ENCODE peak calls at places on chromosomes 12 and 14, in ten cellular contexts. J is A549, P is retinal pigment epithelial cell, W is lower lobe of right lung, A is keratinocyte, T is GM20000, R is neural crest cell, F is cardiac fibroblast, V is lower leg skin, S is GM06990. L is an unnamed sample.

GRCh38 chr12:18696971-18697602 is 40.7 kb downstream of the PLCZ1 start:
- DNase-seq in S (no peak), R (no peak), J (no peak), V (no peak), W (no peak), P (peak; percentile 22), T (no peak), A (no peak), F (peak; percentile 41), L (no peak)

GRCh38 chr12:29990971-29991370 is 207.2 kb upstream of the TMTC1 start:
- DNase-seq in V (no peak), T (no peak), W (no peak), J (no peak), F (no peak), S (no peak), A (no peak), P (no peak), R (no peak), L (no peak)

GRCh38 chr12:6927379-6927991 is at the start of gene ATN1:
- DNase-seq in A (no peak), T (peak; percentile 85), J (peak; percentile 56), P (no peak), S (peak; percentile 64), W (peak; percentile 77), R (peak; percentile 57), V (no peak), F (peak; percentile 92), L (peak; percentile 55)

GRCh38 chr12:1984759-1985158 is 19.5 kb downstream of the DCP1B start:
- DNase-seq in T (no peak), R (no peak), V (no peak), A (no peak), S (no peak), P (no peak), W (no peak), J (no peak), F (no peak), L (no peak)

GRCh38 chr12:92029902-92030586 is 115.6 kb downstream of the BTG1 start:
- DNase-seq in S (no peak), W (no peak), F (no peak), V (no peak), A (no peak), T (no peak), R (no peak), J (no peak), P (no peak), L (no peak)

GRCh38 chr12:68403296-68403695 is 71.1 kb upstream of the MDM1 start:
- DNase-seq in F (no peak), J (no peak), P (no peak), S (no peak), W (no peak), V (no peak), A (no peak), R (no peak), T (no peak), L (no peak)

GRCh38 chr12:77402726-77403125 is 337.4 kb upstream of the E2F7 start:
- DNase-seq in S (no peak), P (peak; percentile 86), J (no peak), T (no peak), A (no peak), W (no peak), F (peak; percentile 56), R (no peak), V (no peak), L (no peak)

GRCh38 chr14:91311284-91311662 is 66.8 kb upstream of the GPR68 start:
- DNase-seq in F (no peak), T (no peak), R (no peak), V (no peak), W (no peak), P (no peak), S (no peak), A (no peak), J (no peak), L (peak; percentile 73)

GRCh38 chr14:64970041-64970440 is 2.1 kb downstream of the RAB15 start:
- DNase-seq in F (no peak), A (no peak), T (no peak), S (no peak), J (no peak), P (no peak), R (no peak), V (no peak), W (no peak), L (no peak)

DNA sequence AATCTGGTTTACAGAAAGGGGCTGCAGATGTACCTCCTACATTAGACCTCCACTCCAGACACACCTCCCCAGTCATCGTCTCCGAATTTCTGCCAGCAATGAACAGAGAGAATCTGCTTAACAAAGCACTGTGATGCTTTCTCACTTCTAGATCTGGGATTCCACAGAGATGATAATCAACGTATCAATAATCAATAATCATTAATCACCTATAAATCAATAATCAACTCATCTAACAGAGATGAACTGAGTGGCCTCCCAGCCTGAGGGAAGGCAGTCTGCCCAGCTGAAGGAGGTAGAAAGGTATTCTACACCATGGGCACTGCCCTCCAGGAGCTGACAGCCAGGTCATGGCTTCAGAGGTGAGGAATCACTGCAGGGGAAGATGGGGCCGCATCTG is 183.2 kb downstream of the TMEM132D start:
- DNase-seq in S (no peak), A (no peak), P (no peak), F (no peak), T (no peak), J (no peak), R (no peak), W (no peak), V (no peak), L (no peak)
- TF ChIP-seq CTCF in S (no peak), A (no peak), P (no peak), F (no peak), T (no peak), J (no peak), R (no peak), W (no peak), V (no peak), L (no peak)

DNA sequence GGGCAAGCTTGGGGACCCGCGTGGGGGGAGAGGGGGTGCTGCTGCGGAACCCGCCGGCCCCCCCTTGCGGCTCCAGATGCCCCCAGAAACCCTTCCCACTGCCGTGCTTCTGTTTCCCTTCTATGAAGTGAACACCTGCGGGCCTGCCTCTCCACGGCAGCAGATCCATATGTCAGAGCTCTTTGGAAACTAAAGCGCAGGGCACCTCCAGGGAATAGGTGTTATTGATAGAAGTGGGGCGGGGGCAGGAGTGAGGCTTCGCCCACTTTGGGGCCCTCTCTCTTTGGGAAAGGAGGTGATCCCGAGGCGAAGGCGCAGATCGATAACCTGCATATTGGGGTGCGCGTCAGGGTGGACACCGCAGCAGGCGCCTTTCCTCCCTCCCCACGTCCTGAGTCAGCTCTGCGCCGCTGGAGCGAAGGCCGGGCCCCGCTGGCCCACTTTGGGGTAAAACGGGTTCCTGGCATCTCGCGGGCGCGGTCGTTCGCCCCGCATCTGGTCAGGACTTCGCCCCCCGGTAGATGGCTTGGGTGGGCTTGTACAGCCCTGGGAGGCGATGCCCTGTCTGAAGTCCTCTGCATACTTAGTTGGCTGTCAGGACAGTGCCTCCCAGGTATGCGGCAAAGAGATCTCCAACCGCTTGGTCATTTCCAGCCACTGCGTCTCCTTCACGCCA is 524 bp downstream of the KMT5A start:
- DNase-seq in V (no peak), R (no peak), F (no peak), A (no peak), P (no peak), W (no peak), J (peak; percentile 42), S (peak; percentile 57), T (no peak), L (peak; percentile 45)
- TF ChIP-seq CTCF in V (no peak), R (peak; percentile 15), F (no peak), A (no peak), P (peak; percentile 4), W (no peak), J (peak; percentile 9), S (peak; percentile 31), T (no peak), L (no peak)

DNA sequence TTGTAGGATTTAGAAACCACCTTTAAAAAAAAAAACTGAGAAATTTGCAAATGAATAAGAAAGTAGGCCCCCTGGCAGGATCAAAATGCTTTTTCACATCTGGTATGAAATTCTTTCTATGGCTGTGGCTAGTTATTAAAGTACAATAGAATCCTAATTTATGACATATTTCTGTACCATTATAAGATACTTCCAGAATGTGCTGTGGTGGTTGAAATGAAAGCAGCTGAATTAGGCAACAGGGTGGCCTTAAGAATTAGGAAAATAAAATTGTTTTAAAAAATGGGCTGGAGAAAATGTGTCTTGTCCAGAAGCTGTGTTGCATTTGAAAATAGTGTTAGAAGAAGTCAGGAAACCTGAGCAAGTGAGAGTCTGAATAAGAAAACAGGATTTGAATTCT is 85.9 kb upstream of the PDE3A start:
- DNase-seq in R (no peak), S (no peak), J (no peak), W (no peak), P (no peak), F (peak; percentile 34), A (no peak), T (no peak), V (no peak), L (no peak)
- TF ChIP-seq CTCF in R (no peak), S (no peak), J (no peak), W (no peak), P (no peak), F (no peak), A (no peak), T (no peak), V (no peak), L (no peak)

GRCh38 chr12:65414526-65414925 is 136.0 kb downstream of the MSRB3 start:
- DNase-seq in T (no peak), F (peak; percentile 30), V (no peak), A (no peak), S (no peak), P (no peak), R (no peak), W (no peak), J (no peak), L (no peak)

GRCh38 chr12:65420941-65421340 is 142.5 kb downstream of the MSRB3 start:
- DNase-seq in A (no peak), P (no peak), W (no peak), F (no peak), J (no peak), S (no peak), R (no peak), T (no peak), V (no peak), L (no peak)

GRCh38 chr12:65415826-65416225 is 137.3 kb downstream of the MSRB3 start:
- DNase-seq in A (no peak), W (no peak), R (no peak), T (no peak), J (peak; percentile 65), F (no peak), S (no peak), P (no peak), V (no peak), L (no peak)

DNA sequence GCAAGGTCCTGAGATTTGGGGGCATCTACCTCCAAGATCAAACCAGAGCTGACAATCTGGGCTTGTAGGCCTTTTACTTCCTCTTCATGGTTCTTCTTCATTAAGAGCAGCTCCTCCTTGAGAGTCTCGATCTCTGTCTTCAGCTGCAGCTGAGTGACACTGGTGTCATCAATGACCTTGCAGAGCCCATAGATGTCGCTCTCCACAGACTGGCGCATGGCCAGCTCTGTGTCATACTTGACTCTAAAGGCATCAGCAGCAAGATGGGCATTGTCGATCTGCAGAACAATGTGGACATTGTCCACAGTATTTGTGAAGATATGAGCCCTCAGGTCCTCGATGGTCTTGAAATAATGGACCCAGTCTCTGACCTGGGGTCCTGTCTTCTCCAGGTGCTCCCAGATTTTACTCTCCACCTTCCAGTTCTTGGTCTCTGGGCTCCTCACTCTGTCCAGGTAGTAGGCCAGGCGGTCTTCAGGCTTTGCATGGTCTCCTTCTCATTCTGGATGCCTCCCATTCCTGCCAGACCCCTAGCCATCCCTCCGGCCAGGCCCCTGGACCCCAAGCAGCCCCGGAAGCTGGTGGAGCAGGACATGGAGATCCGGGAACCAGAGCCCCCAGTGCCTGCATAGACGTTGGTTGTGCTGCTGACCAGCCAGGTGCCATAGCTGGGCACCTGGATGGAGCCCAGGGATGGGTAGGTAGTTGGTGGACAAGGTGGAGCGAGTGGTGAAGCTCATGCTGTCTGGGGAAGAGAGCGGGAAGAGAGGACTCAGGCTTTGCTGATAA is 141.0 kb downstream of the MSRB3 start:
- DNase-seq in R (no peak), V (no peak), T (no peak), J (no peak), F (no peak), W (peak; percentile 27), A (no peak), P (no peak), S (no peak), L (no peak)
- TF ChIP-seq CTCF in R (no peak), V (no peak), T (no peak), J (no peak), F (no peak), W (no peak), A (no peak), P (no peak), S (no peak), L (no peak)